ENCODE peak calls at places on chromosomes 11 and 22, in four cellular contexts. One of them, this sample, is unnamed.

GRCh38 chr22:49481651-49482399 is 345.8 kb downstream of the BRD1 start:
- DNase-seq in activated CD8-positive, alpha-beta T cell treated with anti-CD3 and anti-CD28 coated beads for 36 hours: no peak
- DNase-seq in cardiac fibroblast: no peak
- DNase-seq in epithelial cell of proximal tubule: no peak
- DNase-seq in this sample: no peak

GRCh38 chr11:110049501-110050200 is 43.5 kb upstream of the ZC3H12C start:
- DNase-seq in cardiac fibroblast: no peak
- DNase-seq in activated CD8-positive, alpha-beta T cell treated with anti-CD3 and anti-CD28 coated beads for 36 hours: no peak
- DNase-seq in epithelial cell of proximal tubule: no peak
- DNase-seq in this sample: no peak

GRCh38 chr11:61555051-61555969 is 25.6 kb downstream of the SYT7 start:
- DNase-seq in epithelial cell of proximal tubule: no peak
- DNase-seq in activated CD8-positive, alpha-beta T cell treated with anti-CD3 and anti-CD28 coated beads for 36 hours: no peak
- DNase-seq in cardiac fibroblast: no peak
- DNase-seq in this sample: no peak

GRCh38 chr22:19182472-19183157 is 4.1 kb upstream of the SLC25A1 start:
- DNase-seq in activated CD8-positive, alpha-beta T cell treated with anti-CD3 and anti-CD28 coated beads for 36 hours: peak
- DNase-seq in cardiac fibroblast: no peak
- DNase-seq in epithelial cell of proximal tubule: no peak
- DNase-seq in this sample: no peak

GRCh38 chr11:6616596-6617250 is 2.5 kb downstream of the TPP1 start:
- DNase-seq in activated CD8-positive, alpha-beta T cell treated with anti-CD3 and anti-CD28 coated beads for 36 hours: no peak
- DNase-seq in cardiac fibroblast: no peak
- DNase-seq in epithelial cell of proximal tubule: no peak
- DNase-seq in this sample: no peak

GRCh38 chr11:64834723-64835615 is 9.5 kb downstream of the CDC42BPG start:
- DNase-seq in cardiac fibroblast: peak
- DNase-seq in activated CD8-positive, alpha-beta T cell treated with anti-CD3 and anti-CD28 coated beads for 36 hours: no peak
- DNase-seq in epithelial cell of proximal tubule: no peak
- DNase-seq in this sample: no peak

GRCh38 chr22:29767289-29768051 is at the start of gene UQCR10:
- DNase-seq in epithelial cell of proximal tubule: no peak
- DNase-seq in activated CD8-positive, alpha-beta T cell treated with anti-CD3 and anti-CD28 coated beads for 36 hours: peak
- DNase-seq in cardiac fibroblast: peak
- DNase-seq in this sample: peak

GRCh38 chr11:33303541-33303940 is 46.4 kb downstream of the HIPK3 start:
- DNase-seq in activated CD8-positive, alpha-beta T cell treated with anti-CD3 and anti-CD28 coated beads for 36 hours: no peak
- DNase-seq in epithelial cell of proximal tubule: no peak
- DNase-seq in cardiac fibroblast: no peak
- DNase-seq in this sample: no peak

GRCh38 chr11:65489061-65489705 is 9.7 kb upstream of the MALAT1 start:
- DNase-seq in activated CD8-positive, alpha-beta T cell treated with anti-CD3 and anti-CD28 coated beads for 36 hours: no peak
- DNase-seq in epithelial cell of proximal tubule: no peak
- DNase-seq in cardiac fibroblast: peak
- DNase-seq in this sample: no peak

GRCh38 chr22:17199131-17199731 is 20.0 kb downstream of the ADA2 start:
- DNase-seq in cardiac fibroblast: peak
- DNase-seq in epithelial cell of proximal tubule: no peak
- DNase-seq in activated CD8-positive, alpha-beta T cell treated with anti-CD3 and anti-CD28 coated beads for 36 hours: no peak
- DNase-seq in this sample: no peak

GRCh38 chr11:76910620-76911414 is 50.1 kb downstream of the ACER3 start:
- DNase-seq in epithelial cell of proximal tubule: peak
- DNase-seq in activated CD8-positive, alpha-beta T cell treated with anti-CD3 and anti-CD28 coated beads for 36 hours: no peak
- DNase-seq in cardiac fibroblast: peak
- DNase-seq in this sample: no peak

GRCh38 chr22:30251661-30252226 is 5.2 kb upstream of the LIF start:
- DNase-seq in epithelial cell of proximal tubule: no peak
- DNase-seq in cardiac fibroblast: peak
- DNase-seq in activated CD8-positive, alpha-beta T cell treated with anti-CD3 and anti-CD28 coated beads for 36 hours: no peak
- DNase-seq in this sample: no peak

GRCh38 chr11:69113226-69113625 is 42.5 kb upstream of the SMIM38 start:
- DNase-seq in epithelial cell of proximal tubule: no peak
- DNase-seq in activated CD8-positive, alpha-beta T cell treated with anti-CD3 and anti-CD28 coated beads for 36 hours: no peak
- DNase-seq in cardiac fibroblast: no peak
- DNase-seq in this sample: no peak

GRCh38 chr11:125236072-125236825 is 71.7 kb downstream of the PKNOX2 start:
- DNase-seq in activated CD8-positive, alpha-beta T cell treated with anti-CD3 and anti-CD28 coated beads for 36 hours: no peak
- DNase-seq in cardiac fibroblast: no peak
- DNase-seq in epithelial cell of proximal tubule: no peak
- DNase-seq in this sample: no peak

GRCh38 chr11:16347928-16348685 is 8.2 kb downstream of the SOX6 start:
- DNase-seq in cardiac fibroblast: no peak
- DNase-seq in activated CD8-positive, alpha-beta T cell treated with anti-CD3 and anti-CD28 coated beads for 36 hours: no peak
- DNase-seq in epithelial cell of proximal tubule: no peak
- DNase-seq in this sample: no peak

GRCh38 chr11:61830318-61831105 is 2.4 kb downstream of the FADS2 start:
- DNase-seq in epithelial cell of proximal tubule: no peak
- DNase-seq in cardiac fibroblast: peak
- DNase-seq in activated CD8-positive, alpha-beta T cell treated with anti-CD3 and anti-CD28 coated beads for 36 hours: no peak
- DNase-seq in this sample: no peak

GRCh38 chr11:78821371-78822306 is 247.0 kb upstream of the NARS2 start:
- DNase-seq in cardiac fibroblast: no peak
- DNase-seq in activated CD8-positive, alpha-beta T cell treated with anti-CD3 and anti-CD28 coated beads for 36 hours: no peak
- DNase-seq in epithelial cell of proximal tubule: no peak
- DNase-seq in this sample: no peak

GRCh38 chr11:123742334-123742733 is 874 bp upstream of the ZNF202 start:
- DNase-seq in cardiac fibroblast: no peak
- DNase-seq in activated CD8-positive, alpha-beta T cell treated with anti-CD3 and anti-CD28 coated beads for 36 hours: no peak
- DNase-seq in epithelial cell of proximal tubule: no peak
- DNase-seq in this sample: no peak

GRCh38 chr11:13772223-13773046 is 104.0 kb downstream of the FAR1 start:
- DNase-seq in activated CD8-positive, alpha-beta T cell treated with anti-CD3 and anti-CD28 coated beads for 36 hours: peak
- DNase-seq in epithelial cell of proximal tubule: peak
- DNase-seq in cardiac fibroblast: peak
- DNase-seq in this sample: peak

GRCh38 chr11:118752654-118753053 is 38.3 kb downstream of the DDX6 start:
- DNase-seq in epithelial cell of proximal tubule: no peak
- DNase-seq in activated CD8-positive, alpha-beta T cell treated with anti-CD3 and anti-CD28 coated beads for 36 hours: no peak
- DNase-seq in cardiac fibroblast: no peak
- DNase-seq in this sample: no peak

GRCh38 chr11:25183436-25183835 is 686.6 kb downstream of the LUZP2 start:
- DNase-seq in cardiac fibroblast: no peak
- DNase-seq in activated CD8-positive, alpha-beta T cell treated with anti-CD3 and anti-CD28 coated beads for 36 hours: no peak
- DNase-seq in epithelial cell of proximal tubule: no peak
- DNase-seq in this sample: no peak

GRCh38 chr22:37329239-37330140 is 47.2 kb downstream of the CYTH4 start:
- DNase-seq in activated CD8-positive, alpha-beta T cell treated with anti-CD3 and anti-CD28 coated beads for 36 hours: no peak
- DNase-seq in epithelial cell of proximal tubule: no peak
- DNase-seq in cardiac fibroblast: peak
- DNase-seq in this sample: no peak

GRCh38 chr11:60301178-60301577 is 20.7 kb downstream of the MS4A4A start:
- DNase-seq in epithelial cell of proximal tubule: no peak
- DNase-seq in activated CD8-positive, alpha-beta T cell treated with anti-CD3 and anti-CD28 coated beads for 36 hours: no peak
- DNase-seq in cardiac fibroblast: no peak
- DNase-seq in this sample: no peak

GRCh38 chr11:40987895-40988435 is 471.5 kb downstream of the LRRC4C start:
- DNase-seq in activated CD8-positive, alpha-beta T cell treated with anti-CD3 and anti-CD28 coated beads for 36 hours: no peak
- DNase-seq in epithelial cell of proximal tubule: no peak
- DNase-seq in cardiac fibroblast: no peak
- DNase-seq in this sample: no peak

GRCh38 chr11:2328656-2329354 is 27.0 kb downstream of the TSPAN32 start:
- DNase-seq in activated CD8-positive, alpha-beta T cell treated with anti-CD3 and anti-CD28 coated beads for 36 hours: no peak
- DNase-seq in epithelial cell of proximal tubule: no peak
- DNase-seq in cardiac fibroblast: no peak
- DNase-seq in this sample: no peak

GRCh38 chr11:117418685-117419084 is 91.0 kb downstream of the CEP164 start:
- DNase-seq in epithelial cell of proximal tubule: no peak
- DNase-seq in activated CD8-positive, alpha-beta T cell treated with anti-CD3 and anti-CD28 coated beads for 36 hours: no peak
- DNase-seq in cardiac fibroblast: no peak
- DNase-seq in this sample: no peak

GRCh38 chr11:78762105-78762504 is 187.4 kb upstream of the NARS2 start:
- DNase-seq in cardiac fibroblast: no peak
- DNase-seq in activated CD8-positive, alpha-beta T cell treated with anti-CD3 and anti-CD28 coated beads for 36 hours: no peak
- DNase-seq in epithelial cell of proximal tubule: no peak
- DNase-seq in this sample: no peak

GRCh38 chr22:17117890-17118289 is 3.3 kb downstream of the TMEM121B start:
- DNase-seq in cardiac fibroblast: no peak
- DNase-seq in epithelial cell of proximal tubule: no peak
- DNase-seq in activated CD8-positive, alpha-beta T cell treated with anti-CD3 and anti-CD28 coated beads for 36 hours: peak
- DNase-seq in this sample: no peak

GRCh38 chr11:2724114-2724513 is 24.3 kb upstream of the KCNQ1OT1 start:
- DNase-seq in cardiac fibroblast: no peak
- DNase-seq in activated CD8-positive, alpha-beta T cell treated with anti-CD3 and anti-CD28 coated beads for 36 hours: no peak
- DNase-seq in epithelial cell of proximal tubule: no peak
- DNase-seq in this sample: no peak

GRCh38 chr11:119779195-119780071 is 50.4 kb upstream of the NECTIN1 start:
- DNase-seq in activated CD8-positive, alpha-beta T cell treated with anti-CD3 and anti-CD28 coated beads for 36 hours: no peak
- DNase-seq in epithelial cell of proximal tubule: no peak
- DNase-seq in cardiac fibroblast: no peak
- DNase-seq in this sample: no peak

GRCh38 chr22:43013355-43014061 is 1.4 kb downstream of the PACSIN2 start:
- DNase-seq in cardiac fibroblast: peak
- DNase-seq in epithelial cell of proximal tubule: no peak
- DNase-seq in activated CD8-positive, alpha-beta T cell treated with anti-CD3 and anti-CD28 coated beads for 36 hours: no peak
- DNase-seq in this sample: no peak

GRCh38 chr11:134611537-134611936 is 199.5 kb upstream of the B3GAT1 start:
- DNase-seq in activated CD8-positive, alpha-beta T cell treated with anti-CD3 and anti-CD28 coated beads for 36 hours: no peak
- DNase-seq in epithelial cell of proximal tubule: no peak
- DNase-seq in cardiac fibroblast: no peak
- DNase-seq in this sample: no peak

GRCh38 chr11:79228417-79228755 is 212.4 kb downstream of the TENM4 start:
- DNase-seq in cardiac fibroblast: no peak
- DNase-seq in epithelial cell of proximal tubule: no peak
- DNase-seq in activated CD8-positive, alpha-beta T cell treated with anti-CD3 and anti-CD28 coated beads for 36 hours: no peak
- DNase-seq in this sample: no peak

DNA sequence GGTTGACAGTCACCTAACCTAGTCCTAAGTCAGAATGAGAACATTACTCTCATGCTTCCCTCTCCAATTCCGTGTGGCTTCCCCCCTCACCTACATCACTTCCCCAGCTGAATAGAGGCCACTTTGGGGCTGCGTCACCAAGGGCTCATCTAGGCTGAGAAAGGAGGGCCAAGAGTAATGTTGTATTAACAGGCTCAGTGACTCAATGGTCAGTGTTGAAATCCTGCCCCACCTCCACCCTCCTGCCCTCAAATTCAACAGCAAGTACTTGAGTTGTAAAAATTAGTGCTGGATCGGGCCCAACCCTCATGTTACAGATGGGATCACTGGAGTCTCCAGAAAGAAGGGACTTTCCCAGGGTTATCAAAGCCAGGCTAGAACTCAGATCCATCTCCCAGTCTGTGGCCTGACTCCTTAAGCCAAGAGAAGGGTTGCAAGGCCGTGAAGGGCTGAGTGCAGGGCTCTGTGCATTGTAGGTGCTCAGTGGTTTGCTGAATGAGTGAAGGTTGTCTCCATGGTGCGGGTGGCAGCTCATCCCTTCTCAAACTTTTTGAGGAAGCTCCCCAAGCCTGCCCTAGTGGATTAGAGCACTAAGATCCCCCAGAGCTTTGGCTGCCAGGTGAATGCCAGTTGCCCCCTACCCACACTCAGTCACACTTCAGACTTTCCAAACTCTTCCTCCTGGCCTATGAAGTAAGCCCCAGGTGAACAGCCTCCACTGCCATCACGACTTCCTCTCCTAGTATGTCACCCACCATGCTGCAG is 3.2 kb downstream of the DGAT2 start:
- DNase-seq in activated CD8-positive, alpha-beta T cell treated with anti-CD3 and anti-CD28 coated beads for 36 hours: no peak
- DNase-seq in cardiac fibroblast: peak
- DNase-seq in epithelial cell of proximal tubule: no peak
- DNase-seq in this sample: no peak
- TF ChIP-seq CTCF in activated CD8-positive, alpha-beta T cell treated with anti-CD3 and anti-CD28 coated beads for 36 hours: no peak
- TF ChIP-seq CTCF in cardiac fibroblast: no peak
- TF ChIP-seq CTCF in epithelial cell of proximal tubule: no peak
- TF ChIP-seq CTCF in this sample: no peak

GRCh38 chr22:22787805-22788459 is 99.7 kb upstream of the IGLL5 start:
- DNase-seq in cardiac fibroblast: peak
- DNase-seq in activated CD8-positive, alpha-beta T cell treated with anti-CD3 and anti-CD28 coated beads for 36 hours: peak
- DNase-seq in epithelial cell of proximal tubule: no peak
- DNase-seq in this sample: peak
- TF ChIP-seq CTCF in cardiac fibroblast: peak
- TF ChIP-seq CTCF in activated CD8-positive, alpha-beta T cell treated with anti-CD3 and anti-CD28 coated beads for 36 hours: peak
- TF ChIP-seq CTCF in epithelial cell of proximal tubule: peak
- TF ChIP-seq CTCF in this sample: peak

GRCh38 chr11:12377106-12377823 is at the start of gene PARVA:
- DNase-seq in activated CD8-positive, alpha-beta T cell treated with anti-CD3 and anti-CD28 coated beads for 36 hours: no peak
- DNase-seq in epithelial cell of proximal tubule: peak
- DNase-seq in cardiac fibroblast: peak
- DNase-seq in this sample: no peak
- TF ChIP-seq CTCF in activated CD8-positive, alpha-beta T cell treated with anti-CD3 and anti-CD28 coated beads for 36 hours: no peak
- TF ChIP-seq CTCF in epithelial cell of proximal tubule: no peak
- TF ChIP-seq CTCF in cardiac fibroblast: peak
- TF ChIP-seq CTCF in this sample: no peak

GRCh38 chr22:22709719-22710445 is 65.5 kb downstream of the GGTLC2 start:
- DNase-seq in activated CD8-positive, alpha-beta T cell treated with anti-CD3 and anti-CD28 coated beads for 36 hours: peak
- DNase-seq in cardiac fibroblast: no peak
- DNase-seq in epithelial cell of proximal tubule: no peak
- DNase-seq in this sample: no peak
- TF ChIP-seq CTCF in activated CD8-positive, alpha-beta T cell treated with anti-CD3 and anti-CD28 coated beads for 36 hours: no peak
- TF ChIP-seq CTCF in cardiac fibroblast: peak
- TF ChIP-seq CTCF in epithelial cell of proximal tubule: peak
- TF ChIP-seq CTCF in this sample: peak

DNA sequence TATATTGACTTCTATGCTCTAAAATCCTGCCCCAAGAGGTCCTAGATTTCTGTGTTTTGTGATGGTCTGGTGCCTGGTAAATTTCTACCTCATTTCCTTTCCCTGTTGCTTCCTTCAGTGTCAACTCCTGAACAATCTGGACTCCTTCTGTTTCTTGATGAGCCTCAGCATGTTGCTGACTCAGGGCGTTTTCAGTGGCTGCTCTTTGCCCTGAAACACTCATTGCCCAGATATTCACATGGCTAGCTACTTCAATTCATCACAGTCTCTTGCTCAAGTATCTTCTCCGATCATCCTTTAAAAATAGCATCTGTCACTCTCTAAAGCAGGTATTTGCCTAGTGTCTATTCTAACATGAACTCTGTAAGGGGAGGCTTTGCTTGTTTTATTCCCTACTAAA is 526.3 kb upstream of the RAG2 start:
- DNase-seq in epithelial cell of proximal tubule: no peak
- DNase-seq in activated CD8-positive, alpha-beta T cell treated with anti-CD3 and anti-CD28 coated beads for 36 hours: no peak
- DNase-seq in cardiac fibroblast: no peak
- DNase-seq in this sample: no peak
- TF ChIP-seq CTCF in epithelial cell of proximal tubule: no peak
- TF ChIP-seq CTCF in activated CD8-positive, alpha-beta T cell treated with anti-CD3 and anti-CD28 coated beads for 36 hours: no peak
- TF ChIP-seq CTCF in cardiac fibroblast: no peak
- TF ChIP-seq CTCF in this sample: no peak

GRCh38 chr11:63639195-63639832 is 25.1 kb upstream of the PLAAT3 start:
- DNase-seq in activated CD8-positive, alpha-beta T cell treated with anti-CD3 and anti-CD28 coated beads for 36 hours: no peak
- DNase-seq in cardiac fibroblast: peak
- DNase-seq in epithelial cell of proximal tubule: no peak
- DNase-seq in this sample: no peak
- TF ChIP-seq CTCF in activated CD8-positive, alpha-beta T cell treated with anti-CD3 and anti-CD28 coated beads for 36 hours: peak
- TF ChIP-seq CTCF in cardiac fibroblast: peak
- TF ChIP-seq CTCF in epithelial cell of proximal tubule: peak
- TF ChIP-seq CTCF in this sample: no peak